ENCODE peak calls at places on chromosome 14, in seven cellular contexts. Z, U, B, P, Y, V and N are unnamed samples.

GRCh38 chr14:81449576-81449975 is 49.5 kb upstream of the STON2 start:
- DNase-seq in Z (no peak), U (peak), B (no peak), P (no peak), Y (no peak), V (no peak), N (no peak)

GRCh38 chr14:93970967-93971634 is 5.3 kb downstream of the ASB2 start:
- DNase-seq in Z (no peak), U (no peak), B (no peak), P (peak), Y (no peak), V (no peak), N (no peak)

GRCh38 chr14:36773136-36773540 is 111.5 kb downstream of the PAX9 start:
- DNase-seq in Z (no peak), U (no peak), B (no peak), P (no peak), Y (no peak), V (no peak), N (no peak)

GRCh38 chr14:99273025-99273723 is 1.2 kb upstream of the BCL11B start:
- DNase-seq in Z (no peak), U (no peak), B (peak), P (peak), Y (peak), V (peak), N (no peak)

GRCh38 chr14:99872786-99873440 is 79.7 kb downstream of the EML1 start:
- DNase-seq in Z (no peak), U (no peak), B (no peak), P (no peak), Y (no peak), V (no peak), N (no peak)

GRCh38 chr14:92677087-92677668 is 71.2 kb downstream of the LGMN start:
- DNase-seq in Z (no peak), U (peak), B (no peak), P (no peak), Y (peak), V (no peak), N (no peak)

GRCh38 chr14:28709571-28710305 is 56.8 kb upstream of the FOXG1 start:
- DNase-seq in Z (no peak), U (no peak), B (no peak), P (no peak), Y (no peak), V (no peak), N (no peak)

GRCh38 chr14:70000601-70001000 is 121.4 kb downstream of the SMOC1 start:
- DNase-seq in Z (no peak), U (no peak), B (no peak), P (no peak), Y (no peak), V (no peak), N (no peak)

GRCh38 chr14:95507174-95507573 is 9.3 kb downstream of the SYNE3 start:
- DNase-seq in Z (no peak), U (peak), B (no peak), P (peak), Y (no peak), V (peak), N (peak)

GRCh38 chr14:32018391-32019092 is 58.6 kb upstream of the ARHGAP5 start:
- DNase-seq in Z (no peak), U (no peak), B (no peak), P (no peak), Y (no peak), V (no peak), N (no peak)
- H3K27ac ChIP-seq in Z (no peak), U (no peak), B (no peak), P (no peak), Y (no peak), V (peak), N (peak)

GRCh38 chr14:32472512-32473472 is 143.7 kb downstream of the AKAP6 start:
- DNase-seq in Z (no peak), U (no peak), B (no peak), P (no peak), Y (no peak), V (no peak), N (no peak)
- H3K27ac ChIP-seq in Z (no peak), U (peak), B (no peak), P (no peak), Y (peak), V (peak), N (peak)

DNA sequence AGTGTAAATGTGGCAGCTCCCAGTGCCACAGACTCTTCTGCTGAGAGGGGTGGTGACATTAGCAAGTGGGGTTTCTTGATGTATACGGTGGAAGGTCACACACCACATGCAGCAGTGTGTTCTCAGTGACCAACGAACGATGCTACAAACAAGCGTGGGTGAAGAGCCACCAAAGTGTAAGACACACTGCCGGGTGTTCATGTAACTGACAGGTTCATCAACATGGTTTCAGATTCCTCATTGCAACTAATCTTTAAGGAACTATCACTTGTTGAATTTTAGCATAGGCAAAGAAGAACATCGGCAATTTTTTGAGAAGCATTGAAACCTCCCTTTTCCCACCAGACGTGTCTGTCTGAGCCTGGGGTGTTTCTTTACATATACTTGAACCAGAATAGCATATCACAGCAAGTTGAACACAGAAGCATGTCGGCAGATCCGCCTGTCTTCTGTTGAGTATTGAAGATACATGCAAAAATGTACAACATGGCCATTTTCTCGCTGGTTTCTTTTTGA is 58.8 kb downstream of the PPP2R5C start:
- DNase-seq in Z (no peak), U (no peak), B (no peak), P (no peak), Y (no peak), V (no peak), N (no peak)
- H3K27ac ChIP-seq in Z (peak), U (peak), B (peak), P (peak), Y (no peak), V (no peak), N (no peak)

GRCh38 chr14:61337893-61338292 is 16.5 kb downstream of the PRKCH start:
- DNase-seq in Z (peak), U (no peak), B (no peak), P (peak), Y (no peak), V (no peak), N (no peak)
- H3K27ac ChIP-seq in Z (peak), U (no peak), B (peak), P (no peak), Y (no peak), V (peak), N (no peak)

DNA sequence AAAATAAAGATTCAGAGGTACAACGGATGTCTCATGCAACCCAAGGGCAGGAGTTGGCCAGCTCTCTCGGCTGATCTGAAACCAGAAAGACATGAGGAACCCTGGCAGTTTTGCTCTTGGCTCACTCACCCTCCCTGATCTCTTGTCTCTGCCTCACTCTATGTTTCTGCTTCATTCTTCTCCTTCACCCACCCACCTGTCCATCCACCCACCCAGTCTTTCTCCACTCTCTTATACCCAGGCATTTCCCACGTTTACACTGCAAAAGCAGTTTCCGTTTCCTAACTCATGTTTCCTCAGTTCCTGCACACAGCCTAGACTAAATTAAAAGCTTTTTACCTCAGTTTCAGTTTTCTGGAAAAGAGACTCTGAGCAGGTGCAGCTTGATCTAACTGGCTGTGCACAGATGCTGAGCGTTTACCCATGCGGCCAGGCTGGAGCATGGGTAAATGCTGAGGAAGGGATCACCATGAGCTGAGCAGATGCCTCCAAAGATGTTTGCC is 157.6 kb downstream of the PRKCH start:
- DNase-seq in Z (no peak), U (no peak), B (no peak), P (no peak), Y (no peak), V (no peak), N (no peak)
- H3K27ac ChIP-seq in Z (peak), U (peak), B (peak), P (peak), Y (peak), V (no peak), N (no peak)

GRCh38 chr14:54133896-54134295 is 177.3 kb upstream of the BMP4 start:
- DNase-seq in Z (no peak), U (no peak), B (no peak), P (no peak), Y (no peak), V (no peak), N (peak)

GRCh38 chr14:54127526-54127925 is 170.9 kb upstream of the BMP4 start:
- DNase-seq in Z (no peak), U (no peak), B (no peak), P (no peak), Y (no peak), V (no peak), N (no peak)

GRCh38 chr14:54132485-54132884 is 175.9 kb upstream of the BMP4 start:
- DNase-seq in Z (no peak), U (no peak), B (no peak), P (no peak), Y (no peak), V (no peak), N (no peak)

GRCh38 chr14:54126947-54127346 is 170.3 kb upstream of the BMP4 start:
- DNase-seq in Z (no peak), U (no peak), B (no peak), P (no peak), Y (no peak), V (no peak), N (no peak)

GRCh38 chr14:54129850-54130640 is 173.4 kb upstream of the BMP4 start:
- DNase-seq in Z (no peak), U (no peak), B (no peak), P (no peak), Y (no peak), V (no peak), N (no peak)
- H3K27ac ChIP-seq in Z (no peak), U (no peak), B (no peak), P (no peak), Y (no peak), V (no peak), N (no peak)

GRCh38 chr14:103858063-103858820 is 10.9 kb upstream of the PPP1R13B start:
- DNase-seq in Z (no peak), U (no peak), B (peak), P (no peak), Y (peak), V (no peak), N (no peak)

GRCh38 chr14:103857256-103857655 is 9.9 kb upstream of the PPP1R13B start:
- DNase-seq in Z (no peak), U (no peak), B (peak), P (no peak), Y (peak), V (no peak), N (no peak)

GRCh38 chr14:103861413-103862392 is 14.3 kb upstream of the PPP1R13B start:
- DNase-seq in Z (no peak), U (no peak), B (peak), P (no peak), Y (peak), V (no peak), N (no peak)

GRCh38 chr14:103862393-103862782 is 15.0 kb upstream of the PPP1R13B start:
- DNase-seq in Z (no peak), U (no peak), B (peak), P (no peak), Y (peak), V (no peak), N (no peak)

DNA sequence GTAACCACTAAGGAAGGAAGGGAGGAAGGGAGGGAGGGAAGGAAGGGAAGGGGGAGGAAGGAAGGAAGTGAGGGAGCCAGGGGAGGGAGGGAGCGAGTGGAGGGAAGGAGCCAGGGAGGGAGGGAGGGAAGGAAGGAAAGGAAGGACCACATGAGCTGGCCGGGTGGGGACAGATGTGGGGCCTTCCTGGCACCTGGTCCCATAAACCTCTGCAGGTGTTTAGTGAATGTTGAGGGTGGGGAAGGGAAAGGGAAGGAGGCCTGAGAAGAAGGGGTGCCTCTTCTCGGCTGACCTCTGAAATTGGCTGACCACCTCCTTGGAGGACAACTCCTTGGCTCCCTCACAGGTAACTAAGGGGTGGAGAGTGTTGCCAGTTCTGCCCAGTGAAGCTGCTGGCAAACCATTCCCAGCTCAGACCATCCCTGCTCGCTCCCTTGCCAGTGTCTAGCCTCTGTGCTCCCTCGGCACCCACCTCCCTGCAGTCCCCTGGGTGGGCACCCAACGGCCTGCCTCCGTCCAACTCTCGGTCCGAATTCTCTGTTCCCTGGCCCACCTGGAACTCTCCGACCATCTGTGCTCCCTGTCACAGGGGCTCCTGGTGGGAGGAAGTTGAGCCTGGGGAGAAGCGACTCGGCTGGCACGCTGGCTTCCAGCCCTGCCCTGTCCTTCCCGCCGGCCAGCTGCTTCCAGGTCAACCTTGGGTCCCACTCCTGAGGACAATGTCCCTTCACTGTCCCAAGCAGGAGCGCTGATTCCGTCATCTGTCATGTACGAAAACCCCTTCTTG is 12.2 kb upstream of the PPP1R13B start:
- DNase-seq in Z (no peak), U (no peak), B (peak), P (no peak), Y (peak), V (no peak), N (no peak)
- H3K27ac ChIP-seq in Z (no peak), U (no peak), B (no peak), P (no peak), Y (no peak), V (no peak), N (no peak)